ENCODE peak calls at places on chromosomes 12 and 14, in seven cellular contexts. G is iPS-NIHi11; I is neural crest cell; K is stimulated activated naive CD8-positive, alpha-beta T cell treated with anti-CD3 and anti-CD28 coated beads, Interleukin-15, Interleukin-2, amounts not matched to agents 100 U/mL and 50 U/mL, for 24 hours; J is GM23248; Z is HTR-8/SVneo; E is T-cell. R is an unnamed sample.
A peak's percentile ranks its signal among the peaks of the same experiment; 100 is the strongest.

GRCh38 chr14:29773990-29774389 is 153.7 kb downstream of the PRKD1 start:
- DNase-seq in G (no peak), I (no peak), K (no peak), J (no peak), Z (no peak), E (no peak), R (no peak)

GRCh38 chr12:62647586-62647985 is 181.0 kb downstream of the MON2 start:
- DNase-seq in G (no peak), I (no peak), K (no peak), J (no peak), Z (no peak), E (no peak), R (no peak)

GRCh38 chr12:92886131-92886530 is 43.0 kb downstream of the EEA1 start:
- DNase-seq in G (no peak), I (no peak), K (no peak), J (no peak), Z (no peak), E (no peak), R (no peak)

GRCh38 chr12:53324113-53324778 is 2.8 kb upstream of the AAAS start:
- DNase-seq in G (no peak), I (no peak), K (peak; percentile 59), J (no peak), Z (no peak), E (peak; percentile 20), R (peak; percentile 64)

GRCh38 chr12:79378496-79378895 is 312.3 kb downstream of the PAWR start:
- DNase-seq in G (no peak), I (no peak), K (no peak), J (peak; percentile 52), Z (no peak), E (no peak), R (no peak)

GRCh38 chr12:118164798-118165486 is 29.0 kb downstream of the PEBP1 start:
- DNase-seq in G (peak; percentile 69), I (peak; percentile 39), K (no peak), J (peak; percentile 60), Z (peak; percentile 39), E (no peak), R (no peak)

GRCh38 chr14:38366374-38366773 is 110.5 kb upstream of the CLEC14A start:
- DNase-seq in G (no peak), I (no peak), K (no peak), J (no peak), Z (no peak), E (no peak), R (no peak)

GRCh38 chr14:95071649-95072256 is 85.6 kb downstream of the DICER1 start:
- DNase-seq in G (no peak), I (no peak), K (no peak), J (no peak), Z (no peak), E (no peak), R (no peak)

GRCh38 chr14:76644875-76645518 is 116.3 kb upstream of the VASH1 start:
- DNase-seq in G (peak; percentile 81), I (peak; percentile 63), K (peak; percentile 17), J (peak; percentile 58), Z (peak; percentile 88), E (no peak), R (no peak)

GRCh38 chr12:50597200-50598195 is 92.7 kb downstream of the DIP2B start:
- DNase-seq in G (no peak), I (no peak), K (peak; percentile 49), J (peak; percentile 95), Z (peak; percentile 72), E (no peak), R (peak; percentile 5)

GRCh38 chr12:46371718-46372130 is 849 bp downstream of the SLC38A2 start:
- DNase-seq in G (peak; percentile 43), I (no peak), K (peak; percentile 63), J (peak; percentile 83), Z (no peak), E (no peak), R (no peak)

GRCh38 chr14:73248294-73248868 is 11.1 kb downstream of the PAPLN start:
- DNase-seq in G (no peak), I (no peak), K (no peak), J (peak; percentile 40), Z (no peak), E (no peak), R (no peak)

GRCh38 chr14:80206351-80206750 is 5.0 kb downstream of the DIO2 start:
- DNase-seq in G (no peak), I (no peak), K (no peak), J (no peak), Z (no peak), E (no peak), R (no peak)

GRCh38 chr12:124646385-124647230 is 79.2 kb upstream of the NCOR2 start:
- DNase-seq in G (no peak), I (no peak), K (peak; percentile 69), J (peak; percentile 22), Z (no peak), E (no peak), R (no peak)

GRCh38 chr14:99891900-99892299 is 98.7 kb downstream of the EML1 start:
- DNase-seq in G (no peak), I (no peak), K (no peak), J (peak; percentile 14), Z (no peak), E (no peak), R (no peak)

GRCh38 chr12:60398547-60398946 is 802.7 kb downstream of the SLC16A7 start:
- DNase-seq in G (no peak), I (no peak), K (no peak), J (no peak), Z (no peak), E (no peak), R (no peak)

GRCh38 chr14:72730468-72730867 is 163.4 kb downstream of the DPF3 start:
- DNase-seq in G (no peak), I (no peak), K (no peak), J (no peak), Z (no peak), E (no peak), R (no peak)

GRCh38 chr12:54932691-54933090 is 51.9 kb downstream of the TESPA1 start:
- DNase-seq in G (no peak), I (no peak), K (no peak), J (peak; percentile 18), Z (no peak), E (no peak), R (no peak)

GRCh38 chr14:21090940-21091663 is 7.4 kb downstream of the ZNF219 start:
- DNase-seq in G (no peak), I (no peak), K (no peak), J (no peak), Z (no peak), E (no peak), R (no peak)

GRCh38 chr12:100168562-100168961 is 25.9 kb upstream of the BLTP3B start:
- DNase-seq in G (no peak), I (no peak), K (no peak), J (no peak), Z (no peak), E (no peak), R (no peak)

GRCh38 chr14:68495101-68495637 is 297.7 kb downstream of the ZFP36L1 start:
- DNase-seq in G (no peak), I (no peak), K (no peak), J (peak; percentile 32), Z (peak; percentile 48), E (peak; percentile 36), R (no peak)

GRCh38 chr14:74645244-74645643 is 33.2 kb upstream of the LTBP2 start:
- DNase-seq in G (no peak), I (no peak), K (no peak), J (no peak), Z (no peak), E (no peak), R (no peak)

GRCh38 chr12:70756118-70756517 is 118.9 kb upstream of the PTPRB start:
- DNase-seq in G (no peak), I (no peak), K (no peak), J (peak; percentile 77), Z (no peak), E (no peak), R (no peak)

GRCh38 chr12:114241973-114242434 is 163.9 kb downstream of the TBX5 start:
- DNase-seq in G (no peak), I (no peak), K (no peak), J (peak; percentile 20), Z (no peak), E (no peak), R (no peak)

GRCh38 chr12:68310370-68310769 is 21.8 kb downstream of the MDM1 start:
- DNase-seq in G (no peak), I (no peak), K (no peak), J (peak; percentile 82), Z (peak; percentile 47), E (no peak), R (no peak)

GRCh38 chr12:72679147-72679757 is 407.1 kb downstream of the TRHDE start:
- DNase-seq in G (no peak), I (no peak), K (no peak), J (no peak), Z (no peak), E (no peak), R (no peak)

GRCh38 chr14:70822706-70823185 is 13.4 kb upstream of the MAP3K9 start:
- DNase-seq in G (peak; percentile 84), I (peak; percentile 56), K (peak; percentile 29), J (peak; percentile 62), Z (peak; percentile 76), E (no peak), R (no peak)

GRCh38 chr12:93802293-93802692 is 125.1 kb downstream of the CRADD start:
- DNase-seq in G (no peak), I (no peak), K (no peak), J (no peak), Z (no peak), E (no peak), R (no peak)

GRCh38 chr14:58151264-58151700 is 731 bp downstream of the ARMH4 start:
- DNase-seq in G (peak; percentile 20), I (peak; percentile 19), K (no peak), J (no peak), Z (no peak), E (no peak), R (no peak)

GRCh38 chr12:118377891-118378470 is 1.6 kb downstream of the SUDS3 start:
- DNase-seq in G (peak; percentile 66), I (peak; percentile 84), K (peak; percentile 76), J (peak; percentile 71), Z (peak; percentile 60), E (peak; percentile 62), R (peak; percentile 69)

GRCh38 chr12:104475269-104475668 is 18.5 kb downstream of the CHST11 start:
- DNase-seq in G (no peak), I (no peak), K (no peak), J (no peak), Z (no peak), E (no peak), R (no peak)

GRCh38 chr14:51176819-51177218 is 63.2 kb upstream of the TMX1 start:
- DNase-seq in G (peak; percentile 31), I (no peak), K (no peak), J (no peak), Z (no peak), E (no peak), R (no peak)

GRCh38 chr14:69701857-69702256 is 65.1 kb upstream of the SRSF5 start:
- DNase-seq in G (no peak), I (no peak), K (no peak), J (no peak), Z (no peak), E (no peak), R (no peak)

GRCh38 chr12:40692617-40693502 is 621 bp downstream of the CNTN1 start:
- DNase-seq in G (peak; percentile 34), I (peak; percentile 16), K (peak; percentile 2), J (peak; percentile 36), Z (no peak), E (no peak), R (no peak)

GRCh38 chr12:62190921-62191746 is 69.1 kb upstream of the USP15 start:
- DNase-seq in G (peak; percentile 39), I (peak; percentile 20), K (peak; percentile 22), J (peak; percentile 9), Z (no peak), E (no peak), R (peak; percentile 9)

R was measured in central memory CD4-positive, alpha-beta T cell.